ENCODE peak calls at places on chromosomes 6 and 20, in ten cellular contexts. A is stimulated activated CD4-positive, alpha-beta T cell treated with anti-CD3 and anti-CD28 coated beads, Interleukin-2, amount 100 ng/mL, for 48 hours; F is activated naive CD8-positive, alpha-beta T cell treated with anti-CD3 and anti-CD28 coated beads, Interleukin-2, amount 10 ng/mL, durations not matched to agents 7 days and 5 days; Z is esophagus squamous epithelium; T is small intestine; C is naive thymus-derived CD8-positive, alpha-beta T cell; M is GM13976; X is amniotic stem cell; S is effector memory CD8-positive, alpha-beta T cell; J is HuH-7.5. N is an unnamed sample.

GRCh38 chr20:62496525-62497218 is 20.9 kb upstream of the GATA5 start:
- DNase-seq in A (peak; percentile 24), F (no peak), Z (no peak), T (peak; percentile 18), C (no peak), M (peak; percentile 75), X (no peak), S (no peak), J (peak; percentile 84), N (no peak)

GRCh38 chr6:3454206-3455016 is 2.4 kb downstream of the SLC22A23 start:
- DNase-seq in A (no peak), F (no peak), Z (no peak), T (peak; percentile 37), C (no peak), M (no peak), X (no peak), S (no peak), J (no peak), N (no peak)

GRCh38 chr6:148364056-148364844 is 21.6 kb downstream of the SASH1 start:
- DNase-seq in A (no peak), F (no peak), Z (no peak), T (no peak), C (no peak), M (no peak), X (no peak), S (no peak), J (no peak), N (no peak)

GRCh38 chr6:167840526-167841179 is 13.9 kb downstream of the AFDN start:
- DNase-seq in A (no peak), F (no peak), Z (no peak), T (peak; percentile 58), C (no peak), M (no peak), X (no peak), S (no peak), J (no peak), N (no peak)

GRCh38 chr6:144776031-144776819 is 491.1 kb downstream of the UTRN start:
- DNase-seq in A (no peak), F (no peak), Z (no peak), T (no peak), C (no peak), M (no peak), X (no peak), S (no peak), J (no peak), N (no peak)

GRCh38 chr6:55617272-55617671 is 38.3 kb upstream of the HMGCLL1 start:
- DNase-seq in A (no peak), F (no peak), Z (no peak), T (peak; percentile 7), C (no peak), M (peak; percentile 5), X (peak; percentile 24), S (no peak), J (no peak), N (peak; percentile 13)

GRCh38 chr6:168113226-168113625 is 34.2 kb upstream of the FRMD1 start:
- DNase-seq in A (no peak), F (no peak), Z (no peak), T (no peak), C (no peak), M (no peak), X (no peak), S (no peak), J (no peak), N (no peak)

GRCh38 chr6:139129284-139129683 is 5.6 kb upstream of the HECA start:
- DNase-seq in A (no peak), F (no peak), Z (no peak), T (no peak), C (no peak), M (no peak), X (no peak), S (no peak), J (no peak), N (no peak)

GRCh38 chr6:96171112-96171511 is 155.3 kb downstream of the FUT9 start:
- DNase-seq in A (no peak), F (no peak), Z (no peak), T (no peak), C (no peak), M (no peak), X (no peak), S (no peak), J (no peak), N (no peak)

GRCh38 chr20:63056236-63057132 is 49.7 kb upstream of the BHLHE23 start:
- DNase-seq in A (peak; percentile 24), F (peak; percentile 77), Z (no peak), T (no peak), C (peak; percentile 29), M (peak; percentile 84), X (no peak), S (peak; percentile 37), J (peak; percentile 79), N (no peak)

GRCh38 chr6:167151648-167152047 is 6.1 kb downstream of the GPR31 start:
- DNase-seq in A (no peak), F (no peak), Z (no peak), T (no peak), C (no peak), M (no peak), X (no peak), S (no peak), J (no peak), N (no peak)

GRCh38 chr6:148304976-148305375 is 37.7 kb upstream of the SASH1 start:
- DNase-seq in A (no peak), F (no peak), Z (no peak), T (no peak), C (no peak), M (no peak), X (no peak), S (no peak), J (no peak), N (no peak)

GRCh38 chr6:28489366-28490190 is 26.0 kb downstream of the GPX6 start:
- DNase-seq in A (peak; percentile 26), F (peak; percentile 55), Z (no peak), T (no peak), C (peak; percentile 63), M (peak; percentile 80), X (peak; percentile 75), S (no peak), J (peak; percentile 31), N (peak; percentile 77)

GRCh38 chr6:19736066-19736465 is 101.1 kb upstream of the ID4 start:
- DNase-seq in A (no peak), F (no peak), Z (no peak), T (no peak), C (no peak), M (no peak), X (no peak), S (no peak), J (no peak), N (no peak)

GRCh38 chr6:35168461-35168861 is 27.3 kb upstream of the TCP11 start:
- DNase-seq in A (no peak), F (no peak), Z (no peak), T (no peak), C (no peak), M (no peak), X (no peak), S (no peak), J (no peak), N (no peak)

N was measured in iPS DF 6.9.